ENCODE peak calls at places on chromosome 12, in four cellular contexts. One of them, this sample, is unnamed.

GRCh38 chr12:4553943-4554342 is 8.1 kb upstream of the DYRK4 start:
- DNase-seq in HepG2: no peak
- DNase-seq in K562: no peak
- DNase-seq in GM12878: no peak
- DNase-seq in this sample: no peak

GRCh38 chr12:116266631-116267349 is 10.7 kb downstream of the MED13L start:
- DNase-seq in HepG2: no peak
- DNase-seq in GM12878: no peak
- DNase-seq in K562: no peak
- DNase-seq in this sample: no peak

GRCh38 chr12:80445083-80445482 is 1.0 kb downstream of the PTPRQ start:
- DNase-seq in HepG2: no peak
- DNase-seq in K562: no peak
- DNase-seq in GM12878: no peak
- DNase-seq in this sample: no peak

GRCh38 chr12:104057771-104058197 is 6.5 kb upstream of the HCFC2 start:
- DNase-seq in GM12878: no peak
- DNase-seq in HepG2: no peak
- DNase-seq in K562: peak
- DNase-seq in this sample: no peak

GRCh38 chr12:103852498-103852992 is 11.5 kb upstream of the NT5DC3 start:
- DNase-seq in HepG2: peak
- DNase-seq in K562: no peak
- DNase-seq in GM12878: no peak
- DNase-seq in this sample: no peak

GRCh38 chr12:49810159-49810459 is 18.1 kb downstream of the NCKAP5L start:
- DNase-seq in K562: no peak
- DNase-seq in GM12878: no peak
- DNase-seq in HepG2: no peak
- DNase-seq in this sample: no peak

GRCh38 chr12:585062-586061 is 77.9 kb downstream of the NINJ2 start:
- DNase-seq in GM12878: no peak
- DNase-seq in K562: no peak
- DNase-seq in HepG2: peak
- DNase-seq in this sample: no peak

GRCh38 chr12:6529291-6529737 is 5.0 kb upstream of the GAPDH start:
- DNase-seq in K562: no peak
- DNase-seq in GM12878: no peak
- DNase-seq in HepG2: no peak
- DNase-seq in this sample: no peak

GRCh38 chr12:128365831-128366231 is 98.9 kb downstream of the TMEM132C start:
- DNase-seq in HepG2: no peak
- DNase-seq in K562: no peak
- DNase-seq in GM12878: no peak
- DNase-seq in this sample: no peak

GRCh38 chr12:132046561-132046960 is 96.8 kb downstream of the EP400 start:
- DNase-seq in HepG2: no peak
- DNase-seq in K562: no peak
- DNase-seq in GM12878: no peak
- DNase-seq in this sample: no peak

GRCh38 chr12:96211989-96212388 is 17.8 kb downstream of the ELK3 start:
- DNase-seq in HepG2: no peak
- DNase-seq in K562: no peak
- DNase-seq in GM12878: no peak
- DNase-seq in this sample: no peak

GRCh38 chr12:120230326-120230973 is 29.5 kb upstream of the RPLP0 start:
- DNase-seq in GM12878: no peak
- DNase-seq in HepG2: peak
- DNase-seq in K562: peak
- DNase-seq in this sample: peak

GRCh38 chr12:120229071-120229582 is 28.2 kb upstream of the RPLP0 start:
- DNase-seq in HepG2: peak
- DNase-seq in K562: peak
- DNase-seq in GM12878: no peak
- DNase-seq in this sample: peak

GRCh38 chr12:120228291-120229070 is 27.6 kb upstream of the RPLP0 start:
- DNase-seq in K562: peak
- DNase-seq in GM12878: peak
- DNase-seq in HepG2: peak
- DNase-seq in this sample: peak

GRCh38 chr12:120230974-120231315 is 30.0 kb upstream of the RPLP0 start:
- DNase-seq in K562: no peak
- DNase-seq in GM12878: no peak
- DNase-seq in HepG2: no peak
- DNase-seq in this sample: no peak

GRCh38 chr12:120229583-120230325 is 28.8 kb upstream of the RPLP0 start:
- DNase-seq in K562: no peak
- DNase-seq in HepG2: no peak
- DNase-seq in GM12878: no peak
- DNase-seq in this sample: peak
- TF ChIP-seq CREM in K562: no peak
- TF ChIP-seq CREM in HepG2: no peak
- TF ChIP-seq CREM in GM12878: no peak
- TF ChIP-seq CREM in this sample: no peak

DNA sequence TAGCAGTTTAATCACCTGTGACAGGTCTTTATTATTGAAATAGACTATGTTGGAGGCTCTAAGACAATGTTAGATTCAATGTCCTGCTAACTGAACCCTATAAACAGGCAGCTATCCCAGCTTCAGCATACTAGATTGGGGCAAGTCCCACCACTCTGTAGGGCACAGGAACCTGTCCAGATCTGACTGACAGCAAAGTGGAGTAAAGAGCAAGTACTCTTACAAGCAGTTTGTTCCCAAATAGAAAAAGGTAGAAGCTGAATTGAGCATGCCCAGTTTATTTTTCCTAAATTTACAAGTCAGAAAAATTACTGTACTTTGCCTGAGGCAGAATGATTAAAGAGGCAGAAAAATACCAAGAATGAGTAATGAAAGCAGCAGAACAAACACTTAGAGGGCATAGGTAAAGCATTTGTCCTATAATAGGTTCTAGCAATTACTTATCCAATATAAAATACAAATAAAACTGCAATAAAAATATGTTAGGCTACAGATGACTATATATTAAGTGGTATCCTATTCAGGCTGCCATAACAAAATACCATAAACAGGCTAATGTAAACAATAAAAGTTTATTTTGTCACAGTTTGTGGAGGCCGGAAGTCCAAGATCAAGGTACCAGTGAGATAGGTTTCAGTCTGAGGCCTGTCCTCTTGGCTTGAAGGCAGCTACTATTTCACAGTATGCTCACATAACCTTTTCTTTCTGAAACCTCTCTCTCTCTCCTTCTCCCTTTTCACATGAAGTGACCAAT is 868.2 kb downstream of the C12orf50 start:
- DNase-seq in K562: no peak
- DNase-seq in GM12878: no peak
- DNase-seq in HepG2: no peak
- DNase-seq in this sample: no peak
- TF ChIP-seq ETV6 in K562: no peak
- TF ChIP-seq ETV6 in GM12878: no peak
- TF ChIP-seq ETV6 in HepG2: no peak
- TF ChIP-seq ETV6 in this sample: no peak

GRCh38 chr12:59699408-59700144 is 103.7 kb downstream of the SLC16A7 start:
- DNase-seq in K562: no peak
- DNase-seq in GM12878: no peak
- DNase-seq in HepG2: no peak
- DNase-seq in this sample: no peak
- TF ChIP-seq ATF2 in K562: no peak
- TF ChIP-seq ATF2 in GM12878: no peak
- TF ChIP-seq ATF2 in HepG2: no peak
- TF ChIP-seq ATF2 in this sample: no peak

GRCh38 chr12:18720690-18721089 is 17.1 kb downstream of the PLCZ1 start:
- DNase-seq in HepG2: no peak
- DNase-seq in GM12878: no peak
- DNase-seq in K562: no peak
- DNase-seq in this sample: no peak

GRCh38 chr12:18718462-18718861 is 19.4 kb downstream of the PLCZ1 start:
- DNase-seq in GM12878: no peak
- DNase-seq in HepG2: no peak
- DNase-seq in K562: no peak
- DNase-seq in this sample: no peak

GRCh38 chr12:18719922-18720321 is 17.9 kb downstream of the PLCZ1 start:
- DNase-seq in HepG2: no peak
- DNase-seq in K562: no peak
- DNase-seq in GM12878: no peak
- DNase-seq in this sample: no peak

GRCh38 chr12:18723752-18724151 is 14.1 kb downstream of the PLCZ1 start:
- DNase-seq in K562: no peak
- DNase-seq in GM12878: no peak
- DNase-seq in HepG2: no peak
- DNase-seq in this sample: no peak
- TF ChIP-seq CREM in K562: no peak
- TF ChIP-seq CREM in GM12878: no peak
- TF ChIP-seq CREM in HepG2: no peak
- TF ChIP-seq CREM in this sample: no peak

GRCh38 chr12:126905752-126906151 is 1361.2 kb upstream of the TMEM132C start:
- DNase-seq in HepG2: no peak
- DNase-seq in GM12878: no peak
- DNase-seq in K562: no peak
- DNase-seq in this sample: no peak

GRCh38 chr12:126910570-126910969 is 1356.4 kb upstream of the TMEM132C start:
- DNase-seq in GM12878: no peak
- DNase-seq in K562: no peak
- DNase-seq in HepG2: no peak
- DNase-seq in this sample: no peak

GRCh38 chr12:126908765-126909142 is 1358.2 kb upstream of the TMEM132C start:
- DNase-seq in HepG2: no peak
- DNase-seq in K562: no peak
- DNase-seq in GM12878: no peak
- DNase-seq in this sample: no peak

GRCh38 chr12:126912111-126912510 is 1354.9 kb upstream of the TMEM132C start:
- DNase-seq in K562: no peak
- DNase-seq in HepG2: no peak
- DNase-seq in GM12878: no peak
- DNase-seq in this sample: no peak

GRCh38 chr12:126907900-126908764 is 1358.8 kb upstream of the TMEM132C start:
- DNase-seq in GM12878: no peak
- DNase-seq in HepG2: no peak
- DNase-seq in K562: peak
- DNase-seq in this sample: no peak
- TF ChIP-seq ETV6 in GM12878: no peak
- TF ChIP-seq ETV6 in HepG2: no peak
- TF ChIP-seq ETV6 in K562: no peak
- TF ChIP-seq ETV6 in this sample: no peak

This sample was measured in WTC11.